ENCODE peak calls at places on chromosomes 16 and 17, in six cellular contexts. A, D, J, L, C and K are unnamed samples.

GRCh38 chr17:42618442-42619150 is 9.1 kb downstream of the TUBG1 start:
- DNase-seq in A (peak), D (peak), J (no peak), L (peak), C (peak), K (no peak)

GRCh38 chr17:46173153-46173552 is 20.1 kb downstream of the KANSL1 start:
- DNase-seq in A (no peak), D (no peak), J (no peak), L (no peak), C (no peak), K (no peak)

GRCh38 chr17:49969134-49969759 is at the start of gene DLX4:
- DNase-seq in A (no peak), D (no peak), J (no peak), L (no peak), C (no peak), K (no peak)

GRCh38 chr17:8963017-8963416 is 2.5 kb downstream of the PIK3R5 start:
- DNase-seq in A (no peak), D (no peak), J (no peak), L (no peak), C (no peak), K (no peak)

GRCh38 chr17:72699566-72699965 is 392.9 kb downstream of the SLC39A11 start:
- DNase-seq in A (no peak), D (peak), J (no peak), L (no peak), C (no peak), K (no peak)

GRCh38 chr17:80999224-81000088 is 7.8 kb downstream of the CHMP6 start:
- DNase-seq in A (no peak), D (peak), J (no peak), L (no peak), C (no peak), K (no peak)

GRCh38 chr17:56982312-56982711 is 4.4 kb downstream of the SCPEP1 start:
- DNase-seq in A (no peak), D (no peak), J (no peak), L (no peak), C (no peak), K (no peak)

GRCh38 chr17:14942511-14943185 is 322.5 kb downstream of the PMP22 start:
- DNase-seq in A (no peak), D (no peak), J (no peak), L (no peak), C (no peak), K (no peak)

GRCh38 chr17:56899403-56899802 is 14.4 kb downstream of the TRIM25 start:
- DNase-seq in A (no peak), D (no peak), J (no peak), L (no peak), C (no peak), K (no peak)

GRCh38 chr17:36943250-36944220 is 5.2 kb upstream of the AATF start:
- DNase-seq in A (no peak), D (no peak), J (no peak), L (no peak), C (no peak), K (no peak)

GRCh38 chr16:66167564-66168291 is 198.8 kb upstream of the CDH5 start:
- DNase-seq in A (no peak), D (no peak), J (no peak), L (no peak), C (no peak), K (no peak)

GRCh38 chr17:31499771-31500554 is 108.5 kb downstream of the RAB11FIP4 start:
- DNase-seq in A (no peak), D (peak), J (peak), L (peak), C (peak), K (no peak)

DNA sequence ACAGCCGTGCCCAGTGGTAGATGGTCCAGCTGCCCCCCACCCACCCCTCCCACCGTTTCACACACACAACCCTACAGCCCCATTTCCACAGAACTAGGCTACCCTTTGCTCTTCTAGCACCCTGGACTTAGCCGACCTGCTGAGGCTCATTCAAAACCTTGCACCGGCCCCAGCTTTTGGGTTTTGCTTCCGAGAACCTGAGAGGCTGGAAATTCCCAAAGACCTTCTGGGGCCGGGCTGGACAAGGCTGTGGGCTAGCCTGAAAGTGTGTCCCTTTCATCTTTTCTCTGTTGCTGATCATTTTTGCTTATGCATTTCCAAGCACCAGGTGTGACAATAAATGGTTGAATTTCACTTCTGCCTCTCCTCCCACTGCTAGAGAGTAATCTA is 139.0 kb downstream of the DNAH9 start:
- DNase-seq in A (no peak), D (no peak), J (no peak), L (no peak), C (no peak), K (no peak)
- TF ChIP-seq CTCF in A (no peak), D (no peak), J (no peak), L (no peak), C (no peak), K (no peak)

GRCh38 chr17:44349553-44350070 is 4.5 kb downstream of the GRN start:
- DNase-seq in A (no peak), D (no peak), J (no peak), L (no peak), C (no peak), K (no peak)
- TF ChIP-seq CTCF in A (no peak), D (no peak), J (no peak), L (no peak), C (no peak), K (no peak)

DNA sequence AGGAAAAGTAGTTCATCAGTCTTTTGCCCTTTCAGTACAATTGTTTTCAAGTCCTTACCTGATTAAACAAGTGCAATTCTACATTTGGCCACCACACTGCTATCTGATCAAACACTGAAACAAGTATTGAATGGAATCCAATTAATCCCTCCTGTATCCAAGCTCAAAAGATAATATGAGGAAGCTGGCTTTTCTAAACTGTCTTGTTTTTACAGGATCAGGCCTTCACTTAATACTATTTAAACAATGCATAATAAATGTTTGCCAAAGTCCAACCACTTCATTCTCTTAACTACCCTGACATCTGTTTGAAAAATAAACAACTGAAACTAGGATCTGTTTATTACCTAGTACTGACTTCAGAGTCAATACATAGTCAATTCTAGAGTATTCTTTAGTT is 131.6 kb downstream of the MRTFB start:
- DNase-seq in A (no peak), D (no peak), J (no peak), L (no peak), C (no peak), K (no peak)
- TF ChIP-seq CTCF in A (peak), D (peak), J (peak), L (no peak), C (peak), K (no peak)

GRCh38 chr17:76598004-76598439 is 12.4 kb upstream of the ST6GALNAC2 start:
- DNase-seq in A (no peak), D (no peak), J (no peak), L (no peak), C (no peak), K (no peak)

GRCh38 chr17:76597156-76598003 is 11.7 kb upstream of the ST6GALNAC2 start:
- DNase-seq in A (no peak), D (no peak), J (no peak), L (no peak), C (no peak), K (no peak)

GRCh38 chr17:76593338-76593737 is 7.7 kb upstream of the ST6GALNAC2 start:
- DNase-seq in A (no peak), D (no peak), J (no peak), L (no peak), C (no peak), K (no peak)

GRCh38 chr17:76594676-76595075 is 9.0 kb upstream of the ST6GALNAC2 start:
- DNase-seq in A (no peak), D (no peak), J (no peak), L (no peak), C (no peak), K (no peak)

DNA sequence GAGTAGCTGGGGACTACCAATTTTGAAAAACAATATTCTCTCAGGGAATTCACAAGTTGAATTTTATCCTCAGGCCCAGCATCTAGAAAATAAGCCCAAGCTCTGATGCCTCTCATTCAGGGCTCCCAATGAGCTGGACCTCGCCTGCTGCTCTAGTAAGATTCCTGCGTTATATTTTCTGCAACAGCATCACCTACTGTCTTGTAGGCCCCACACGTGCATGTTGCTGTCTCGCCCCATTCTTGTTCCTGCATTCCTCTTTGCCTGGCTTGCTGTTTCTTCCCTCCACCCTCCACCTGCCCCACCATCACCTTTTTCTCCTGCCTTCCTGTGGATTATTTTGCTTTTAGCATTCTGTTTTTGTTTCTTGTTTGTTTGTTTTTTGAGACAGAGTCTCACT is 8.3 kb upstream of the ST6GALNAC2 start:
- DNase-seq in A (no peak), D (no peak), J (no peak), L (no peak), C (no peak), K (no peak)
- TF ChIP-seq CTCF in A (no peak), D (no peak), J (no peak), L (no peak), C (no peak), K (no peak)

DNA sequence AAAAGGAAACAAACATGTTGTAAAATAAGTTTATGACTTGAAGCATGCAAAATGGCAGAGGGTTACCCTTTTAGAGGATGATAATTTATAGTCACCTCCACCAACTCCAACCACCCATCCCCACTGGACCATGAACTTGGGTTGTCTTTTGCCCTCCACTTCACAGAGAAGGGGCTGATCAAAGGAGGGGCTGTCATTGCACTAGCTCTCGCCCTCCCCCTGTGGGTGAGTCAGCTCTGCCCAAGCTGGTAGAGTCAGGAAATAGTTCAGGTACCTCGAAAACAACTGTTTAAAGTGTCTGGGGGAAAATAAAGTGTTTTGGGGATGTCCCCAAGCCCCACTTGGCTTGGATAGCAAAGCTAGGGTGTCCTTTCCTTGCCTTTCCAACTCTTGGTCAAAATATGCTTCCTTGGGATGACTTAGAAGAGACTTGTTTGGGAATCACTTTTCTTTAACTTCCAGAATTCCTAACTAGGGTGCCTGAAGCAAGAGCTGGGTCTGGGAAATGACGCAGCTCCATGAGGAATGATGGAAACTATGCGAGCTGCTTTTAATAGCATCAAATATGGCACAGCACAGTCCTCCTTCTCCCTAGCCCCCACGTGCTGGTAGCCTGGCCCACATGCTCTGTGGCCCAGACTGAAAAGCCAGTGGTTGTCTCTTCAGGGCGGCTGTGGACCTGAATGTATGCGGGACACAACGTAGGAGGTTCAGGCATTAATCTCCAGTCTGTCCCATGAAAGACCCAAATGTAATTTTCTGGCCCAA is 40.7 kb downstream of the TBX4 start:
- DNase-seq in A (no peak), D (no peak), J (peak), L (no peak), C (no peak), K (no peak)
- TF ChIP-seq CTCF in A (no peak), D (no peak), J (peak), L (no peak), C (no peak), K (no peak)

GRCh38 chr16:75317101-75317522 is 65.7 kb upstream of the BCAR1 start:
- DNase-seq in A (no peak), D (no peak), J (no peak), L (peak), C (no peak), K (no peak)

GRCh38 chr16:75320435-75320834 is 69.0 kb upstream of the BCAR1 start:
- DNase-seq in A (no peak), D (peak), J (no peak), L (peak), C (no peak), K (no peak)

GRCh38 chr16:75318737-75319136 is 67.3 kb upstream of the BCAR1 start:
- DNase-seq in A (no peak), D (no peak), J (no peak), L (no peak), C (no peak), K (no peak)

GRCh38 chr16:75322706-75323105 is 71.3 kb upstream of the BCAR1 start:
- DNase-seq in A (no peak), D (no peak), J (no peak), L (no peak), C (no peak), K (no peak)

GRCh38 chr16:75319513-75320401 is 68.3 kb upstream of the BCAR1 start:
- DNase-seq in A (no peak), D (no peak), J (peak), L (no peak), C (no peak), K (no peak)
- TF ChIP-seq CTCF in A (no peak), D (no peak), J (peak), L (no peak), C (no peak), K (no peak)

DNA sequence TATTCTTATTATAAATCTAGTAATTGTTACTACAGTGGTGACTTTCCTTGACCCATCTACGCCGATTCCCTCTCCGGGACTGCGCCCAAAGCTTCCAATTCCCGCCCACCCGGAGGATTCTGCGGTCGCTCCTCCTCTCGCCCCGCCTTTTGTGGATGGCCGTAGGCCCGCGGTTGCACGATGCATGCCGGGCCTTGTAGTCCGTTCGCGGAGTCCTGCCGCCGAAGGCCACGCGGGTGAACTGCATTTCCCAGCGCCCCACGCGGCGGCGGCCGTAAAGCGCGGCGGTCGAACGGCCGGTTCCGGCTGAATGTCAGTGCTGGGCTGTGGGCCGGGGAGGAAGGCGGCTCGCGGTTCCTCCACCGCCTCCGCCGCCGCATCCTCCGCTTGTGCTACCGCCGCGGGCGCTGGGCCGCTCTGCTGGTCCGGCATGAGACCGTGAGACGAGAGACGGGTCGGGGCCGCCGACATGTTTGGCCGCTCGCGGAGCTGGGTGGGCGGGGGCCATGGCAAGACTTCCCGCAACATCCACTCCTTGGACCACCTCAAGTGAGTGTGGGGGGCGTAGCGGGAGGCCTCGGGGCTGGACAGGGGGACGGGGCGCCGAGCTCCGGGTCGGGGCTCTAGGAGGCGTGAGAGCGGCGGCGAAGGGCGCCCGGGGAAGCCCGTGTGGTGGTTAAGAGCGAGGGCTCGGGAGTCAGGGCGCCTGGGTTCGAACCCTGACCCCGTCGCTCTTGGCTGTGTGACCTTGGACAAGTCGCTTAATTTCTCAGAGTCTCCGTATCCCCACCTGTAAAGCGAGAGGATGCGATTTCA is at the start of gene CLEC16A:
- DNase-seq in A (peak), D (peak), J (peak), L (peak), C (peak), K (peak)
- TF ChIP-seq CTCF in A (peak), D (no peak), J (no peak), L (no peak), C (no peak), K (no peak)

DNA sequence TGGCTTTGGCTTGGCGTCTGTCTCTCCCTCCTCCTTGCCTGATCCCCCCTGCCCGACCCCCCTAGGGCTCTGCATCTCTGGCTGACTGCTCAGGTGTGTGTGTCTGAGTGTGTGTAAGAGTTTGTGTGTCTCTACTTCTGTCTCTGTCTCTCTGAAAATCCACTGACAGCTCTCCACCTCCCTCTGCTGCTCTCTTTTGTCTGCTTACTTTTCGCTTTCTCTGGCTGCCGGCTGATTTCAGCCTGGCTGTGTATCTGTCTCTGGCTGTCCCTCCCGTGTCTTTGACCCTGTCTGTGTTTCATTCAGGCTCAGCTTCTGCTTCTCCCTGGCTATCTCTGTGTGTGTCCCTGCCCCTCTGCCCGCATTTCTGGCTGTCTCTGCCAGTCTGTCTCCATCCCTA is 3.8 kb upstream of the SPEM1 start:
- DNase-seq in A (no peak), D (no peak), J (no peak), L (no peak), C (no peak), K (no peak)
- TF ChIP-seq CTCF in A (peak), D (no peak), J (no peak), L (no peak), C (no peak), K (no peak)